ENCODE peak calls at places on chromosomes 11 and 22, in four cellular contexts. L, Z, P and C are unnamed samples.

GRCh38 chr11:3120071-3120792 is 44.9 kb downstream of the OSBPL5 start:
- DNase-seq in P (no peak), Z (peak), L (no peak), C (peak)

GRCh38 chr11:119320593-119321524 is 3.9 kb upstream of the MCAM start:
- DNase-seq in P (peak), Z (peak), L (peak), C (peak)

GRCh38 chr11:8043756-8044155 is 37.3 kb upstream of the TUB start:
- DNase-seq in Z (no peak), L (no peak), P (no peak), C (no peak)

GRCh38 chr11:62573006-62573591 is 592 bp downstream of the EEF1G start:
- DNase-seq in Z (no peak), L (no peak), P (peak), C (no peak)

GRCh38 chr11:24793479-24793878 is 296.6 kb downstream of the LUZP2 start:
- DNase-seq in L (no peak), Z (no peak), P (no peak), C (no peak)

GRCh38 chr11:105220175-105220574 is 80.6 kb upstream of the CARD18 start:
- DNase-seq in L (no peak), Z (no peak), P (no peak), C (no peak)

GRCh38 chr11:43644626-43645299 is 35.8 kb upstream of the HSD17B12 start:
- DNase-seq in P (peak), Z (no peak), L (peak), C (no peak)

GRCh38 chr11:72144807-72145565 is 9.5 kb downstream of the FOLR3 start:
- DNase-seq in Z (no peak), P (peak), L (peak), C (no peak)

GRCh38 chr11:67629386-67630229 is at the start of gene NUDT8:
- DNase-seq in P (peak), L (peak), Z (peak), C (peak)

GRCh38 chr22:42932857-42933782 is 76.0 kb upstream of the ARFGAP3 start:
- DNase-seq in Z (no peak), P (no peak), L (peak), C (no peak)

GRCh38 chr22:24796056-24796455 is 10.0 kb upstream of the SGSM1 start:
- DNase-seq in Z (no peak), P (no peak), L (no peak), C (no peak)

DNA sequence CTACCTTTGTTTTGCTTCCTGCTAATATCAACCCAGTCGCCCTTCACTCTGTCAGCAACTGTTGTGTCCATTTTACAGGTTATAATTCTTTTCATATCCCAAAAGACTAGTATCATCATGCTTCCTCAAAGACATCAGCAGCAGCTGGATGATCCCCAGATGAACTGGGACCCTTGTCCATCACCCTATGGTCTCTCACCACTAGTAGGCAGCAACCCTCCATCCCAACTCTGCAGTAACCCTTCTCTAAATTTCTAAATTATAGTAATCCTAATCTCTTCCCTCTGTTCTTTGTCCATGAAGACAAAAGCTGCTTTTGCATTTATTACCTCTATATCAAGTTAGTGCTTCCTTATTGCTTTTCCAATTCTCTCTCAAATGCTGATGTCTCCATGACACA is 1025.8 kb downstream of the FAM181B start:
- DNase-seq in L (no peak), Z (no peak), P (no peak), C (no peak)
- TF ChIP-seq CTCF in L (no peak), Z (no peak), P (peak), C (no peak)

GRCh38 chr11:128499613-128500213 is 87.6 kb downstream of the ETS1 start:
- DNase-seq in P (no peak), Z (no peak), L (no peak), C (no peak)
- H3K4me3 ChIP-seq in P (no peak), Z (no peak), L (no peak), C (no peak)

DNA sequence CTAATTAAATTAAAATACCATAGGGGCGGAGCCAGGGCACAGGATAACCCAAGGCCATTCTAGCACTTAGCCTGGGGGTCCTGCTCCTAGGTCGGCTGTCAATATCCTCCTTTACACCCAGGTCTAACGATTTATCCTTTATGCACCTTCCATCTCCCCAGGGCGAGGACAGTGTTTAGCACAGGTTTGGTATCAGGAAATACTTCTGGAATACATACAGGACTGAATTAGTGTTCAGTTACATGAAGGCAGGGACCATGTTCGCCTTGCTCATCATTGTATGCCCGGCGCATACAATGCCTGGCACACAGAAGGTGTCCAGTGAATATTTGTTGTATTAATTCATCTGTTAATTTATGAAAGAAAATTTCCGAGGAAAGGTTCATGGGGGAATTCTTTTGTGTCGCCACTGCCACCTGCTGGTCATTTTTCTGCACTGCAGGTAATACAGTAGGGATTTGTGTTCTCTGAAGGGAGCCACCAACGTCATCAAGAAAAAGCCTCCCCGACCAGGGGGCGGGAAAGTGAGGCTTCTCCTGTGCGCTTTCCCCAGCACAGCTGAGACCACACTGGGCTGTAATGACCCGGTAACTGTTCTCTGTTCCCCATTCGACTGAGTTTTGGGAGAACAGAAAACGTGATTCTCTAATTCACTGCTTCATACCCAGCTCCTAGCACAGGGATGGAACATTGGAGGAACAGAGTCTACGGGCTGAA is 68.7 kb upstream of the ASPHD2 start:
- DNase-seq in L (peak), P (peak), Z (peak), C (peak)
- TF ChIP-seq CTCF in L (peak), P (peak), Z (peak), C (peak)

DNA sequence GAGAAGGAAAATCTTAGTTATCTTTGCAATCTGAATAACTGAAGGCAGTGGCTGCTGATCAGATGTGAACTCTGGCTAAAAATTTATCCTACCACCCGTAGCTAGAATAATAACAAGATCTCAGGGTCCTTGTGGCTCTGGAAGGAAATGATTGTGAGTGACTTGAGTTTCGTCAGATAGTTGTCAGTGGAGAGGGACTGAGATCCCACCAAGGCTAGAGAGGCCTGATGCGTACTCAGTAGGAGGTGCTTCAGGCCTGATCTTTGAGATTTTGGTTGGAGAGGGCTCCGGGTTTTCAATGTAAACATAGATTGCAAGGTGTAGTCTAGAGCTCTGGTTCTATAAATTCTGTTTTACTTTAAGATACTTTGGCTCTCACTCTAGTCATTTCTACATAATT is 1.4 kb downstream of the MADD start:
- DNase-seq in Z (no peak), L (no peak), P (no peak), C (no peak)
- H3K4me3 ChIP-seq in Z (peak), L (peak), P (no peak), C (no peak)

GRCh38 chr22:39654527-39654926 is 84.0 kb downstream of the CACNA1I start:
- DNase-seq in Z (no peak), P (no peak), L (no peak), C (no peak)
- TF ChIP-seq CTCF in Z (no peak), P (no peak), L (no peak), C (no peak)

GRCh38 chr11:10451399-10452116 is 3.5 kb upstream of the AMPD3 start:
- DNase-seq in P (no peak), L (no peak), Z (no peak), C (no peak)
- H3K4me3 ChIP-seq in P (peak), L (peak), Z (peak), C (no peak)

GRCh38 chr11:107757661-107758060 is 45.8 kb upstream of the SLN start:
- DNase-seq in L (no peak), Z (no peak), P (no peak), C (no peak)
- TF ChIP-seq CTCF in L (no peak), Z (no peak), P (peak), C (no peak)

GRCh38 chr22:46539169-46539568 is 1.7 kb upstream of the CELSR1 start:
- DNase-seq in L (no peak), Z (no peak), P (no peak), C (no peak)
- H3K4me3 ChIP-seq in L (no peak), Z (no peak), P (peak), C (no peak)

DNA sequence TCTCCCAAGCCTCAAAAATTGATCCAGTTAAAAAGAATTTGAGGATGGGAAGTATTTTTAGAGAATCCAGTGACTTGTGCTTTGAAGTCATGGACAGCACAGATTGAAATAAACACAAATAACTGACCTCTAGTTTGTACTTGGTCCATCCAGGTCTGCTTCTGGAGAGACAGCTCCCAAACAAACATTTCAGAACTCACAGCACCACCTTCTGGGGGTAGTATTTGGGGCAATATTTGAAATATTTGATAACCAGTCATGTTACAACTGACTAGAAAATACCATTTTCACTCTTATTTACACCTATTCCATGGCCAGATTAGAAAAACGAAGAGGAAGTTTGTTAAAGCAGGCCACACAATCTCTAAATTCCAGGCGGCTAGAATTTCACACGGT is 56.2 kb downstream of the CTSC start:
- DNase-seq in Z (no peak), L (no peak), P (peak), C (no peak)
- TF ChIP-seq CTCF in Z (no peak), L (peak), P (peak), C (no peak)